ENCODE peak calls at places on chromosomes 1 and 21, in four cellular contexts. One of them, this sample, is unnamed.

GRCh38 chr21:27477321-27477720 is 510.4 kb upstream of the ADAMTS5 start:
- DNase-seq in IMR-90: peak
- DNase-seq in mesendoderm: no peak
- DNase-seq in H1: no peak
- DNase-seq in this sample: no peak

GRCh38 chr21:37710555-37711293 is 205.5 kb downstream of the KCNJ6 start:
- DNase-seq in IMR-90: peak
- DNase-seq in mesendoderm: no peak
- DNase-seq in H1: no peak
- DNase-seq in this sample: no peak

GRCh38 chr1:244065063-244065788 is 14.1 kb downstream of the ZBTB18 start:
- DNase-seq in IMR-90: peak
- DNase-seq in mesendoderm: no peak
- DNase-seq in H1: no peak
- DNase-seq in this sample: no peak

GRCh38 chr1:160101717-160102522 is 3.5 kb upstream of the IGSF8 start:
- DNase-seq in IMR-90: peak
- DNase-seq in mesendoderm: no peak
- DNase-seq in H1: no peak
- DNase-seq in this sample: no peak

GRCh38 chr1:37602750-37603694 is 7.3 kb upstream of the GNL2 start:
- DNase-seq in IMR-90: peak
- DNase-seq in mesendoderm: peak
- DNase-seq in H1: no peak
- DNase-seq in this sample: peak

GRCh38 chr1:166368030-166368429 is 201.2 kb upstream of the FAM78B start:
- DNase-seq in IMR-90: no peak
- DNase-seq in mesendoderm: no peak
- DNase-seq in H1: no peak
- DNase-seq in this sample: no peak

GRCh38 chr21:36321325-36322082 is 1.5 kb downstream of the MORC3 start:
- DNase-seq in IMR-90: peak
- DNase-seq in mesendoderm: peak
- DNase-seq in H1: no peak
- DNase-seq in this sample: peak

GRCh38 chr1:19064906-19065450 is 108.5 kb upstream of the IFFO2 start:
- DNase-seq in IMR-90: no peak
- DNase-seq in mesendoderm: no peak
- DNase-seq in H1: no peak
- DNase-seq in this sample: no peak

GRCh38 chr21:17829472-17829871 is 10.3 kb upstream of the C21orf91 start:
- DNase-seq in IMR-90: peak
- DNase-seq in mesendoderm: peak
- DNase-seq in H1: no peak
- DNase-seq in this sample: no peak

GRCh38 chr1:183242556-183242955 is 56.5 kb downstream of the LAMC2 start:
- DNase-seq in IMR-90: no peak
- DNase-seq in mesendoderm: no peak
- DNase-seq in H1: no peak
- DNase-seq in this sample: no peak

GRCh38 chr21:34930971-34931370 is 118.1 kb downstream of the RUNX1 start:
- DNase-seq in IMR-90: peak
- DNase-seq in mesendoderm: no peak
- DNase-seq in H1: no peak
- DNase-seq in this sample: no peak

GRCh38 chr1:60108223-60108622 is 34.7 kb upstream of the C1orf87 start:
- DNase-seq in IMR-90: no peak
- DNase-seq in mesendoderm: no peak
- DNase-seq in H1: no peak
- DNase-seq in this sample: no peak

GRCh38 chr1:68973459-68974244 is 476.8 kb upstream of the DEPDC1 start:
- DNase-seq in IMR-90: peak
- DNase-seq in mesendoderm: no peak
- DNase-seq in H1: no peak
- DNase-seq in this sample: no peak

GRCh38 chr1:12040457-12041051 is 21.3 kb downstream of the MIIP start:
- DNase-seq in IMR-90: peak
- DNase-seq in mesendoderm: no peak
- DNase-seq in H1: no peak
- DNase-seq in this sample: no peak

GRCh38 chr1:179743679-179744400 is 749 bp downstream of the FAM163A start:
- DNase-seq in IMR-90: no peak
- DNase-seq in mesendoderm: peak
- DNase-seq in H1: no peak
- DNase-seq in this sample: peak

GRCh38 chr1:25525360-25525688 is 18.1 kb upstream of the LDLRAP1 start:
- DNase-seq in IMR-90: no peak
- DNase-seq in mesendoderm: no peak
- DNase-seq in H1: no peak
- DNase-seq in this sample: no peak

GRCh38 chr1:18629659-18630510 is 761 bp upstream of the PAX7 start:
- DNase-seq in IMR-90: no peak
- DNase-seq in mesendoderm: peak
- DNase-seq in H1: no peak
- DNase-seq in this sample: no peak

GRCh38 chr1:228272831-228273571 is 65.2 kb downstream of the OBSCN start:
- DNase-seq in IMR-90: no peak
- DNase-seq in mesendoderm: no peak
- DNase-seq in H1: no peak
- DNase-seq in this sample: peak

GRCh38 chr1:20110679-20111078 is 8.7 kb downstream of the PLA2G2D start:
- DNase-seq in IMR-90: peak
- DNase-seq in mesendoderm: peak
- DNase-seq in H1: no peak
- DNase-seq in this sample: no peak

GRCh38 chr1:151992345-151993083 is 1.1 kb downstream of the S100A10 start:
- DNase-seq in IMR-90: peak
- DNase-seq in mesendoderm: peak
- DNase-seq in H1: peak
- DNase-seq in this sample: peak

GRCh38 chr1:76074321-76075187 is at the start of gene ST6GALNAC3:
- DNase-seq in IMR-90: peak
- DNase-seq in mesendoderm: peak
- DNase-seq in H1: peak
- DNase-seq in this sample: peak

GRCh38 chr1:7333094-7333493 is 438.0 kb upstream of the VAMP3 start:
- DNase-seq in IMR-90: no peak
- DNase-seq in mesendoderm: no peak
- DNase-seq in H1: no peak
- DNase-seq in this sample: peak

GRCh38 chr1:244456586-244456985 is 4.5 kb upstream of the CATSPERE start:
- DNase-seq in IMR-90: no peak
- DNase-seq in mesendoderm: no peak
- DNase-seq in H1: no peak
- DNase-seq in this sample: no peak

GRCh38 chr1:153985341-153985912 is 712 bp downstream of the RAB13 start:
- DNase-seq in IMR-90: peak
- DNase-seq in mesendoderm: peak
- DNase-seq in H1: no peak
- DNase-seq in this sample: peak

GRCh38 chr1:79232831-79233230 is 226.3 kb upstream of the ADGRL4 start:
- DNase-seq in IMR-90: no peak
- DNase-seq in mesendoderm: no peak
- DNase-seq in H1: no peak
- DNase-seq in this sample: no peak
- H4K5ac ChIP-seq in IMR-90: no peak
- H4K5ac ChIP-seq in mesendoderm: no peak
- H4K5ac ChIP-seq in H1: no peak
- H4K5ac ChIP-seq in this sample: no peak

GRCh38 chr1:220809187-220809550 is 22.5 kb downstream of the MTARC1 start:
- DNase-seq in IMR-90: no peak
- DNase-seq in mesendoderm: no peak
- DNase-seq in H1: no peak
- DNase-seq in this sample: no peak

GRCh38 chr1:220808501-220809186 is 21.9 kb downstream of the MTARC1 start:
- DNase-seq in IMR-90: no peak
- DNase-seq in mesendoderm: no peak
- DNase-seq in H1: no peak
- DNase-seq in this sample: no peak

GRCh38 chr1:220809704-220810103 is 23.0 kb downstream of the MTARC1 start:
- DNase-seq in IMR-90: no peak
- DNase-seq in mesendoderm: no peak
- DNase-seq in H1: no peak
- DNase-seq in this sample: no peak

GRCh38 chr1:220806408-220806807 is 19.7 kb downstream of the MTARC1 start:
- DNase-seq in IMR-90: no peak
- DNase-seq in mesendoderm: no peak
- DNase-seq in H1: no peak
- DNase-seq in this sample: no peak

GRCh38 chr1:220807726-220808125 is 21.0 kb downstream of the MTARC1 start:
- DNase-seq in IMR-90: no peak
- DNase-seq in mesendoderm: no peak
- DNase-seq in H1: no peak
- DNase-seq in this sample: no peak
- H2AK5ac ChIP-seq in IMR-90: no peak
- H2AK5ac ChIP-seq in mesendoderm: no peak
- H2AK5ac ChIP-seq in H1: no peak
- H2AK5ac ChIP-seq in this sample: no peak

DNA sequence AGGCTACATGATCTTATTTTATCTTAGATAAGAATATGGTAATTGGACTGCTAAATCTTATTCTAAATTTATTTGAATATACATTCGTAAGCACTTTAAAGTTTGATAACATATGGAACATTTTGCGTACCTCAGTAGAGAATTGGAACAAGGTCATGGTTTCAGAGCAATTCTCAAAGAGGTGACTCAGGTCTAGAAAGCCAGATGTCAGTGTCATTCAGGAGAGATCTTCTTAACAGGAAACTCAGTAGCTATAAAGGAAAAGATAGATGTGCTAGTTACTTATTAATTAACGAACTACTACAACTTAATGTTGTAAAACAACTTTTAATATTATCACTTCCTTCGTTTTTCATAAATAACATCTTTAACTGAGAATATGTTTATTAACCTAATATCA is 142.5 kb downstream of the USP25 start:
- DNase-seq in IMR-90: no peak
- DNase-seq in mesendoderm: no peak
- DNase-seq in H1: no peak
- DNase-seq in this sample: no peak
- H4K5ac ChIP-seq in IMR-90: no peak
- H4K5ac ChIP-seq in mesendoderm: no peak
- H4K5ac ChIP-seq in H1: no peak
- H4K5ac ChIP-seq in this sample: no peak

DNA sequence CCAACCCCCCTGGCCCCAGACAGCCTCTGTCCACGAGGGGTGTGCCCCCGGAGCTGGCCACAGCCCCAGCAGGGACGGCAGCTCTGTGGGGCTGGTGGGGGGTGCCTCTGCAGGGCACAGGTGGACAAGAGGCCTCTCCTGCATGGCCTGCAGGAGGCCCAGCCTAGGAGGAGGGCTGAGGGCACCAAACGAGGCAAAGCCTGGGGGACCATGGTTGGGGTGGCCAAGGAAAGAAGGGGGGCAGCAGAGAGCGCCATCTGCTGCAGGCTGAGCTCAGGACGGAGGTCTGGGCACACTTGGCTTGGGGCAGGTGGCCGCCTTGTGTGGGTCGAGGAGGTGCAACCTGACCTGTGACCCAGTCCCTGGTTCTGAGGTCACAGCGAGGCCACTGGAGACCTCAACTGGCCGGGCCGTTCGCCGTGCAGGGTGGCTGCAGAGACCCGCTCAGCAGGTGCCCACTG is 27.3 kb downstream of the RRP1 start:
- DNase-seq in IMR-90: no peak
- DNase-seq in mesendoderm: no peak
- DNase-seq in H1: no peak
- DNase-seq in this sample: no peak
- H2AK5ac ChIP-seq in IMR-90: no peak
- H2AK5ac ChIP-seq in mesendoderm: no peak
- H2AK5ac ChIP-seq in H1: no peak
- H2AK5ac ChIP-seq in this sample: no peak

GRCh38 chr1:9309991-9310390 is 17.3 kb downstream of the SPSB1 start:
- DNase-seq in IMR-90: no peak
- DNase-seq in mesendoderm: no peak
- DNase-seq in H1: no peak
- DNase-seq in this sample: no peak
- H4K5ac ChIP-seq in IMR-90: no peak
- H4K5ac ChIP-seq in mesendoderm: no peak
- H4K5ac ChIP-seq in H1: no peak
- H4K5ac ChIP-seq in this sample: no peak

GRCh38 chr1:62926681-62927252 is 142.8 kb downstream of the ATG4C start:
- DNase-seq in IMR-90: no peak
- DNase-seq in mesendoderm: peak
- DNase-seq in H1: no peak
- DNase-seq in this sample: no peak
- H2AK5ac ChIP-seq in IMR-90: no peak
- H2AK5ac ChIP-seq in mesendoderm: no peak
- H2AK5ac ChIP-seq in H1: no peak
- H2AK5ac ChIP-seq in this sample: no peak

GRCh38 chr1:229941785-229942184 is 125.3 kb upstream of the GALNT2 start:
- DNase-seq in IMR-90: no peak
- DNase-seq in mesendoderm: no peak
- DNase-seq in H1: no peak
- DNase-seq in this sample: no peak

GRCh38 chr1:229941160-229941559 is 125.9 kb upstream of the GALNT2 start:
- DNase-seq in IMR-90: no peak
- DNase-seq in mesendoderm: no peak
- DNase-seq in H1: no peak
- DNase-seq in this sample: no peak

GRCh38 chr1:229943988-229944743 is 122.9 kb upstream of the GALNT2 start:
- DNase-seq in IMR-90: no peak
- DNase-seq in mesendoderm: peak
- DNase-seq in H1: no peak
- DNase-seq in this sample: no peak

GRCh38 chr1:229943148-229943714 is 123.8 kb upstream of the GALNT2 start:
- DNase-seq in IMR-90: no peak
- DNase-seq in mesendoderm: no peak
- DNase-seq in H1: no peak
- DNase-seq in this sample: no peak

GRCh38 chr1:229942508-229942907 is 124.5 kb upstream of the GALNT2 start:
- DNase-seq in IMR-90: no peak
- DNase-seq in mesendoderm: no peak
- DNase-seq in H1: no peak
- DNase-seq in this sample: no peak
- H4K5ac ChIP-seq in IMR-90: no peak
- H4K5ac ChIP-seq in mesendoderm: no peak
- H4K5ac ChIP-seq in H1: no peak
- H4K5ac ChIP-seq in this sample: no peak

GRCh38 chr1:203186091-203186445 is 436 bp downstream of the CHI3L1 start:
- DNase-seq in IMR-90: no peak
- DNase-seq in mesendoderm: no peak
- DNase-seq in H1: no peak
- DNase-seq in this sample: no peak

GRCh38 chr1:203183828-203184227 is 2.7 kb downstream of the CHI3L1 start:
- DNase-seq in IMR-90: no peak
- DNase-seq in mesendoderm: no peak
- DNase-seq in H1: no peak
- DNase-seq in this sample: no peak

GRCh38 chr1:203185585-203185984 is 919 bp downstream of the CHI3L1 start:
- DNase-seq in IMR-90: no peak
- DNase-seq in mesendoderm: no peak
- DNase-seq in H1: no peak
- DNase-seq in this sample: no peak

GRCh38 chr1:203185061-203185461 is 1.4 kb downstream of the CHI3L1 start:
- DNase-seq in IMR-90: no peak
- DNase-seq in mesendoderm: no peak
- DNase-seq in H1: no peak
- DNase-seq in this sample: no peak

GRCh38 chr1:203184467-203184866 is 2.0 kb downstream of the CHI3L1 start:
- DNase-seq in IMR-90: no peak
- DNase-seq in mesendoderm: no peak
- DNase-seq in H1: no peak
- DNase-seq in this sample: no peak
- H2AK5ac ChIP-seq in IMR-90: no peak
- H2AK5ac ChIP-seq in mesendoderm: no peak
- H2AK5ac ChIP-seq in H1: no peak
- H2AK5ac ChIP-seq in this sample: no peak

GRCh38 chr1:218867941-218868656 is 305.6 kb upstream of the LYPLAL1 start:
- DNase-seq in IMR-90: no peak
- DNase-seq in mesendoderm: no peak
- DNase-seq in H1: no peak
- DNase-seq in this sample: no peak
- H4K5ac ChIP-seq in IMR-90: no peak
- H4K5ac ChIP-seq in mesendoderm: no peak
- H4K5ac ChIP-seq in H1: no peak
- H4K5ac ChIP-seq in this sample: no peak

This sample was measured in H9.